ENCODE peak calls at places on chromosome 10, in six cellular contexts. W is heart left ventricle, H is A549, Y is AG04449, L is HFFc6, Q is coronary artery. P is an unnamed sample.

GRCh38 chr10:36412942-36413341 is 712.5 kb upstream of the ANKRD30A start:
- DNase-seq in Y (no peak), Q (no peak), W (no peak), L (no peak), H (peak; percentile 7), P (no peak)

GRCh38 chr10:96830511-96831199 is 1.4 kb upstream of the LCOR start:
- DNase-seq in W (peak; percentile 40), H (peak; percentile 83), Q (no peak), L (peak; percentile 50), Y (no peak), P (no peak)

GRCh38 chr10:133242611-133243356 is 5.1 kb downstream of the VENTX start:
- DNase-seq in Y (no peak), W (no peak), L (peak; percentile 48), Q (no peak), H (no peak), P (no peak)

GRCh38 chr10:79246209-79246581 is 101.1 kb upstream of the PPIF start:
- DNase-seq in W (no peak), L (no peak), Y (no peak), Q (peak; percentile 98), H (no peak), P (no peak)

GRCh38 chr10:1103551-1103950 is 47.4 kb downstream of the WDR37 start:
- DNase-seq in L (no peak), H (no peak), Q (no peak), Y (no peak), W (no peak), P (no peak)

GRCh38 chr10:55146032-55146431 is 345.0 kb upstream of the PCDH15 start:
- DNase-seq in Y (no peak), Q (no peak), W (no peak), H (no peak), L (no peak), P (no peak)

GRCh38 chr10:24202181-24202570 is 6.8 kb upstream of the KIAA1217 start:
- DNase-seq in Y (no peak), W (no peak), Q (no peak), L (no peak), H (no peak), P (no peak)

GRCh38 chr10:33553951-33554571 is 219.6 kb upstream of the NRP1 start:
- DNase-seq in Q (no peak), H (no peak), L (no peak), Y (no peak), W (no peak), P (no peak)

GRCh38 chr10:129945941-129946760 is 17.9 kb downstream of the EBF3 start:
- DNase-seq in Y (no peak), H (no peak), W (peak; percentile 69), L (no peak), Q (no peak), P (no peak)

GRCh38 chr10:44714451-44714850 is 196.7 kb upstream of the TMEM72 start:
- DNase-seq in Q (no peak), L (no peak), Y (no peak), W (no peak), H (no peak), P (no peak)

GRCh38 chr10:22655312-22655973 is 58.9 kb downstream of the PIP4K2A start:
- DNase-seq in W (no peak), Q (no peak), Y (peak; percentile 44), H (peak; percentile 70), L (peak; percentile 80), P (no peak)

GRCh38 chr10:133420579-133420978 is 3.8 kb downstream of the SPRN start:
- DNase-seq in W (no peak), H (no peak), L (no peak), Y (no peak), Q (no peak), P (no peak)

GRCh38 chr10:111956841-111957240 is 226.7 kb downstream of the GPAM start:
- DNase-seq in H (peak; percentile 12), Q (no peak), L (no peak), Y (no peak), W (no peak), P (no peak)

GRCh38 chr10:58063854-58064480 is 203.7 kb downstream of the IPMK start:
- DNase-seq in L (no peak), W (no peak), H (no peak), Q (no peak), Y (no peak), P (no peak)

GRCh38 chr10:97059006-97059871 is 126.5 kb downstream of the SLIT1 start:
- DNase-seq in W (no peak), L (no peak), Q (no peak), Y (no peak), H (no peak), P (no peak)

GRCh38 chr10:122350893-122351292 is 23.6 kb upstream of the PLEKHA1 start:
- DNase-seq in Q (no peak), W (peak; percentile 20), L (no peak), H (no peak), Y (no peak), P (no peak)

GRCh38 chr10:116669832-116670644 is 49.3 kb downstream of the PNLIPRP2 start:
- DNase-seq in Q (no peak), H (no peak), Y (no peak), W (no peak), L (no peak), P (no peak)

GRCh38 chr10:108911814-108912541 is 1011.3 kb downstream of the XPNPEP1 start:
- DNase-seq in W (peak; percentile 27), L (peak; percentile 35), H (peak; percentile 68), Q (no peak), Y (no peak), P (no peak)

GRCh38 chr10:114548662-114549061 is 109.4 kb downstream of the ABLIM1 start:
- DNase-seq in W (no peak), H (peak; percentile 67), L (peak; percentile 57), Y (no peak), Q (no peak), P (no peak)

GRCh38 chr10:132292972-132293415 is 14.8 kb downstream of the STK32C start:
- DNase-seq in W (no peak), Y (no peak), L (no peak), H (no peak), Q (no peak), P (peak; percentile 33)

GRCh38 chr10:46014683-46015405 is 15.6 kb downstream of the NCOA4 start:
- DNase-seq in H (no peak), Y (no peak), Q (no peak), L (no peak), W (no peak), P (no peak)

GRCh38 chr10:11685787-11686218 is 56.4 kb upstream of the ECHDC3 start:
- DNase-seq in W (peak; percentile 46), L (no peak), Y (no peak), H (no peak), Q (no peak), P (peak; percentile 87)

GRCh38 chr10:89697946-89698345 is 3.4 kb upstream of the KIF20B start:
- DNase-seq in H (no peak), Y (no peak), W (no peak), L (no peak), Q (no peak), P (no peak)

GRCh38 chr10:110387983-110388681 is 83.4 kb upstream of the SMNDC1 start:
- DNase-seq in H (no peak), Y (no peak), L (peak; percentile 26), Q (no peak), W (no peak), P (no peak)

GRCh38 chr10:76082232-76082631 is 650.8 kb downstream of the LRMDA start:
- DNase-seq in H (no peak), Q (no peak), Y (no peak), W (no peak), L (no peak), P (no peak)

GRCh38 chr10:35635576-35635975 is 6.5 kb downstream of the FZD8 start:
- DNase-seq in H (peak; percentile 77), L (peak; percentile 60), W (peak; percentile 29), Q (no peak), Y (no peak), P (no peak)

GRCh38 chr10:110344622-110345021 is 39.9 kb upstream of the SMNDC1 start:
- DNase-seq in Y (no peak), W (no peak), H (no peak), Q (no peak), L (no peak), P (no peak)

GRCh38 chr10:91296471-91296870 is 76.0 kb downstream of the PCGF5 start:
- DNase-seq in H (peak; percentile 62), Q (no peak), Y (no peak), W (no peak), L (no peak), P (no peak)
- TF ChIP-seq CTCF in H (peak; percentile 37), Q (no peak), Y (no peak), W (no peak), L (peak; percentile 60), P (no peak)

GRCh38 chr10:48974757-48975156 is 35.1 kb upstream of the LRRC18 start:
- DNase-seq in L (no peak), H (no peak), Q (no peak), W (no peak), Y (no peak), P (peak; percentile 12)

GRCh38 chr10:48978318-48978717 is 38.7 kb upstream of the LRRC18 start:
- DNase-seq in Q (no peak), L (no peak), Y (no peak), W (no peak), H (no peak), P (no peak)

GRCh38 chr10:48981310-48981907 is 41.8 kb upstream of the LRRC18 start:
- DNase-seq in Y (no peak), L (peak; percentile 3), H (peak; percentile 51), W (peak; percentile 61), Q (no peak), P (no peak)

GRCh38 chr10:48973065-48973464 is 33.4 kb upstream of the LRRC18 start:
- DNase-seq in W (no peak), H (no peak), Y (no peak), L (no peak), Q (no peak), P (peak; percentile 38)

DNA sequence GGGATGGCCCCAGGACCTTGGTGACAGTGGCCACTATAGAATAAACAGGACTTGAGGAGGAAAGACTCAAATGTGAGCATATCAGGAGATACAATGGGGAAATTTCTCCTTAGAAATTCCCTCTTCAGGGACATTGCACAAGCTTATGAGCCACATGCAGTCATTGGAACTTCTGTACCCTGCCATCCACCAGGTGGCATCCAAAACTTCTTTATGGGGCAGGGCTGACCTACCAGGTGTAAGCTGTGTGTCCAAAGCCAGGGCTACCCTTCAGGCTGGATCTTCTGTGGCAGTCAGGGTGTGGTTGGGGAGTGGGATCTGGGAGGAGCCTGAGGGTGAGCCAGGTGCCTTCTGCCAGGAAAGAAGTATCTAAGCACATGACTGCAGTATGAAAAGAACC is 36.6 kb upstream of the LRRC18 start:
- DNase-seq in H (peak; percentile 32), L (peak; percentile 19), W (no peak), Y (no peak), Q (no peak), P (peak; percentile 24)
- TF ChIP-seq CTCF in H (peak; percentile 8), L (peak; percentile 55), W (peak; percentile 45), Y (peak; percentile 19), Q (no peak), P (no peak)

DNA sequence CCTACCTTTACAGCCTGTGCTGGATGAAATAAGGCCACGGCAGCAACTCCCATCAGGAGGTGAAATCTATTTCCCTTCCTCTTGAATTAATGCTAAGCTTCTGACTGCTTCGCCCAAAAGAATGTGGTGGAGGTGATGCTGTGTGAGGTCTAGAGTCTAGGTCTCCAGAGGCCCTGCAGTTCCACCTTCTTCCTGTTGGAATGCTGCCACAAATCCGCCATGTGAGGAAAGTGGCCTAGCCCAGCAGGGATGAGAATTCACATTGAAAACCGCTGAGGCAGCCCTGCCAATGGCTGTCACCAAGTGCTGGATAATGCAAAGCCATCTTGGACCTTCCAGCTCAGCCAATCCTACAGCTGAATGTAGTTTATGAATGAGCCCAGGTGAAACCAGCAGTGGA is 28.0 kb downstream of the RHOBTB1 start:
- DNase-seq in Y (no peak), Q (no peak), L (no peak), H (peak; percentile 31), W (no peak), P (no peak)
- TF ChIP-seq CTCF in Y (no peak), Q (no peak), L (peak; percentile 56), H (no peak), W (no peak), P (no peak)

GRCh38 chr10:30709229-30709628 is 79.7 kb upstream of the LYZL2 start:
- DNase-seq in H (no peak), W (no peak), Q (no peak), L (no peak), Y (no peak), P (no peak)
- TF ChIP-seq CTCF in H (no peak), W (no peak), Q (no peak), L (peak; percentile 24), Y (no peak), P (no peak)

P was measured in CD14-positive monocyte.